ENCODE peak calls at places on chromosomes 5 and 9, in six cellular contexts. H, C, Z, Y, N and G are unnamed samples.

GRCh38 chr5:57441557-57441956 is 41.1 kb downstream of the ACTBL2 start:
- DNase-seq in H (peak), C (peak), Z (peak), Y (peak), N (no peak), G (no peak)

GRCh38 chr9:81431662-81432061 is 257.7 kb downstream of the TLE1 start:
- DNase-seq in H (peak), C (peak), Z (peak), Y (peak), N (no peak), G (no peak)

GRCh38 chr5:178240341-178240741 is 7.7 kb upstream of the PHYKPL start:
- DNase-seq in H (no peak), C (no peak), Z (no peak), Y (no peak), N (no peak), G (no peak)

GRCh38 chr5:55873234-55873633 is 22.1 kb downstream of the IL31RA start:
- DNase-seq in H (no peak), C (no peak), Z (no peak), Y (no peak), N (no peak), G (no peak)

GRCh38 chr5:140998921-140999410 is 32.7 kb downstream of the PCDHAC2 start:
- DNase-seq in H (no peak), C (no peak), Z (no peak), Y (no peak), N (no peak), G (peak)

GRCh38 chr9:76465442-76466298 is 6.7 kb downstream of the GCNT1 start:
- DNase-seq in H (no peak), C (no peak), Z (no peak), Y (no peak), N (no peak), G (no peak)

GRCh38 chr5:38426986-38427950 is 129.2 kb downstream of the LIFR start:
- DNase-seq in H (peak), C (peak), Z (peak), Y (no peak), N (no peak), G (no peak)

GRCh38 chr5:157351386-157352089 is 85.6 kb downstream of the CYFIP2 start:
- DNase-seq in H (no peak), C (no peak), Z (no peak), Y (no peak), N (no peak), G (no peak)

GRCh38 chr5:84688566-84688965 is 303.9 kb upstream of the EDIL3 start:
- DNase-seq in H (peak), C (peak), Z (peak), Y (peak), N (no peak), G (no peak)

GRCh38 chr5:149618581-149619248 is 37.4 kb downstream of the ARHGEF37 start:
- DNase-seq in H (peak), C (peak), Z (peak), Y (peak), N (no peak), G (peak)

GRCh38 chr5:159912033-159912800 is 4.1 kb upstream of the ADRA1B start:
- DNase-seq in H (peak), C (peak), Z (peak), Y (peak), N (no peak), G (no peak)

GRCh38 chr9:5015934-5016333 is 30.9 kb downstream of the JAK2 start:
- DNase-seq in H (no peak), C (no peak), Z (no peak), Y (no peak), N (no peak), G (no peak)

GRCh38 chr5:107359033-107359915 is 311.5 kb downstream of the EFNA5 start:
- DNase-seq in H (peak), C (peak), Z (peak), Y (peak), N (no peak), G (no peak)

GRCh38 chr5:150122158-150122510 is 33.5 kb downstream of the PDGFRB start:
- DNase-seq in H (peak), C (no peak), Z (no peak), Y (peak), N (no peak), G (peak)

GRCh38 chr5:139312075-139312474 is 18.5 kb downstream of the MATR3 start:
- DNase-seq in H (no peak), C (no peak), Z (peak), Y (no peak), N (no peak), G (peak)

GRCh38 chr5:126044111-126044668 is 379.0 kb upstream of the GRAMD2B start:
- DNase-seq in H (no peak), C (peak), Z (peak), Y (peak), N (no peak), G (no peak)

GRCh38 chr9:109912082-109912581 is 132.1 kb downstream of the PALM2AKAP2 start:
- DNase-seq in H (peak), C (peak), Z (no peak), Y (peak), N (no peak), G (no peak)

GRCh38 chr9:95085861-95086563 is 231.5 kb downstream of the FANCC start:
- DNase-seq in H (no peak), C (no peak), Z (no peak), Y (no peak), N (no peak), G (no peak)

GRCh38 chr5:585556-585955 is 26.6 kb upstream of the CEP72 start:
- DNase-seq in H (no peak), C (no peak), Z (no peak), Y (no peak), N (no peak), G (no peak)

GRCh38 chr9:81602887-81603680 is 86.3 kb downstream of the TLE1 start:
- DNase-seq in H (no peak), C (no peak), Z (no peak), Y (no peak), N (no peak), G (no peak)

GRCh38 chr9:7819984-7820383 is 20.4 kb upstream of the DMAC1 start:
- DNase-seq in H (no peak), C (no peak), Z (no peak), Y (no peak), N (no peak), G (no peak)

GRCh38 chr5:96733771-96734498 is 71.8 kb downstream of the CAST start:
- DNase-seq in H (peak), C (peak), Z (peak), Y (peak), N (no peak), G (no peak)

GRCh38 chr5:36181709-36182262 is 29.9 kb downstream of the SKP2 start:
- DNase-seq in H (no peak), C (no peak), Z (no peak), Y (no peak), N (no peak), G (no peak)

GRCh38 chr9:76652894-76653293 is 111.3 kb upstream of the PCA3 start:
- DNase-seq in H (no peak), C (no peak), Z (peak), Y (no peak), N (no peak), G (no peak)

GRCh38 chr5:157596449-157596848 is 20.9 kb upstream of the ADAM19 start:
- DNase-seq in H (peak), C (peak), Z (peak), Y (peak), N (no peak), G (no peak)

GRCh38 chr5:62395210-62395950 is 8.3 kb downstream of the DIMT1 start:
- DNase-seq in H (peak), C (peak), Z (peak), Y (peak), N (no peak), G (no peak)

GRCh38 chr9:83623634-83623991 is 670 bp downstream of the IDNK start:
- DNase-seq in H (no peak), C (peak), Z (no peak), Y (no peak), N (no peak), G (no peak)

GRCh38 chr5:178284095-178284675 is 51.6 kb upstream of the PHYKPL start:
- DNase-seq in H (peak), C (no peak), Z (peak), Y (no peak), N (no peak), G (peak)

GRCh38 chr5:60494144-60494543 is 205.8 kb downstream of the DEPDC1B start:
- DNase-seq in H (no peak), C (no peak), Z (no peak), Y (no peak), N (no peak), G (peak)

GRCh38 chr5:14869286-14870164 is 2.1 kb downstream of the ANKH start:
- DNase-seq in H (no peak), C (peak), Z (peak), Y (peak), N (no peak), G (no peak)

GRCh38 chr9:11962327-11962726 is 730.9 kb upstream of the TYRP1 start:
- DNase-seq in H (no peak), C (peak), Z (no peak), Y (peak), N (no peak), G (no peak)

GRCh38 chr9:30172206-30172605 is 2212.2 kb upstream of the ACO1 start:
- DNase-seq in H (no peak), C (peak), Z (peak), Y (no peak), N (no peak), G (no peak)

GRCh38 chr9:133126697-133127339 is 5.8 kb upstream of the RALGDS start:
- DNase-seq in H (no peak), C (no peak), Z (no peak), Y (peak), N (no peak), G (no peak)

GRCh38 chr5:73273379-73274050 is 100.5 kb downstream of the TMEM174 start:
- DNase-seq in H (no peak), C (no peak), Z (no peak), Y (peak), N (no peak), G (no peak)

GRCh38 chr5:176632777-176633176 is 2.3 kb downstream of the EIF4E1B start:
- DNase-seq in H (no peak), C (no peak), Z (no peak), Y (no peak), N (no peak), G (no peak)